ENCODE peak calls at places on chromosome 2, in eight cellular contexts. D is H54, G is activated gamma-delta T cell, W is ascending aorta, C is occipital lobe, Q is HCT116, I is cerebellum, X is progenitor cell of endocrine pancreas. M is an unnamed sample.

GRCh38 chr2:232362174-232362913 is 16.2 kb upstream of the ALPP start:
- DNase-seq in D (no peak), G (no peak), W (no peak), C (no peak), Q (no peak), I (no peak), X (no peak), M (no peak)

GRCh38 chr2:3470166-3470651 is 49.1 kb downstream of the ADI1 start:
- DNase-seq in D (peak), G (no peak), W (peak), C (no peak), Q (no peak), I (peak), X (no peak), M (no peak)

GRCh38 chr2:130135692-130136541 is 6.9 kb upstream of the POTEF start:
- DNase-seq in D (no peak), G (no peak), W (peak), C (no peak), Q (no peak), I (no peak), X (peak), M (no peak)

GRCh38 chr2:19408592-19408991 is 50.2 kb upstream of the OSR1 start:
- DNase-seq in D (no peak), G (no peak), W (no peak), C (no peak), Q (no peak), I (no peak), X (no peak), M (no peak)

GRCh38 chr2:12587729-12588522 is 128.8 kb upstream of the TRIB2 start:
- DNase-seq in D (peak), G (no peak), W (peak), C (no peak), Q (no peak), I (no peak), X (no peak), M (no peak)

GRCh38 chr2:102226171-102226570 is 39.3 kb downstream of the IL1RL2 start:
- DNase-seq in D (no peak), G (no peak), W (no peak), C (no peak), Q (no peak), I (no peak), X (no peak), M (no peak)

GRCh38 chr2:232141591-232141990 is 180.1 kb downstream of the DIS3L2 start:
- DNase-seq in D (no peak), G (no peak), W (no peak), C (no peak), Q (no peak), I (no peak), X (no peak), M (no peak)

GRCh38 chr2:15678894-15679293 is 87.2 kb downstream of the DDX1 start:
- DNase-seq in D (no peak), G (no peak), W (no peak), C (no peak), Q (no peak), I (no peak), X (no peak), M (no peak)

GRCh38 chr2:46376586-46377286 is 79.5 kb downstream of the EPAS1 start:
- DNase-seq in D (no peak), G (no peak), W (peak), C (no peak), Q (no peak), I (peak), X (no peak), M (no peak)

GRCh38 chr2:96843538-96844268 is at the start of gene ANKRD23:
- DNase-seq in D (no peak), G (no peak), W (no peak), C (no peak), Q (no peak), I (no peak), X (no peak), M (no peak)

GRCh38 chr2:174339971-174340399 is 5.2 kb downstream of the SP9 start:
- DNase-seq in D (no peak), G (no peak), W (no peak), C (no peak), Q (no peak), I (no peak), X (no peak), M (no peak)

GRCh38 chr2:221572180-221572820 is at the start of gene EPHA4:
- DNase-seq in D (peak), G (peak), W (peak), C (peak), Q (peak), I (peak), X (peak), M (peak)